ENCODE peak calls at places on chromosomes 7 and 10, in seven cellular contexts. A is stomach; O is psoas muscle; L is CD4-positive, alpha-beta T cell; D is mesothelial cell of epicardium; R is fibroblast of villous mesenchyme; F is MM.1S. W is an unnamed sample.

GRCh38 chr10:72886596-72887522 is 6.7 kb upstream of the OIT3 start:
- DNase-seq in R (no peak), O (no peak), F (no peak), A (no peak), D (no peak), L (no peak), W (no peak)

GRCh38 chr10:18737841-18738240 is 78.6 kb downstream of the ARL5B start:
- DNase-seq in D (no peak), A (no peak), O (peak), R (peak), F (no peak), L (no peak), W (no peak)

GRCh38 chr10:3781458-3782098 is 3.4 kb downstream of the KLF6 start:
- DNase-seq in O (peak), R (peak), D (no peak), F (no peak), L (peak), A (peak), W (no peak)

GRCh38 chr7:150941983-150942590 is 36.0 kb downstream of the KCNH2 start:
- DNase-seq in R (no peak), L (peak), O (peak), A (no peak), F (peak), D (no peak), W (peak)

GRCh38 chr7:98202367-98203195 is 8.7 kb upstream of the BHLHA15 start:
- DNase-seq in D (no peak), R (no peak), F (peak), L (peak), A (no peak), O (no peak), W (no peak)

GRCh38 chr7:160958-161725 is 31.2 kb upstream of the FAM20C start:
- DNase-seq in O (peak), L (no peak), A (no peak), R (no peak), F (no peak), D (no peak), W (no peak)

GRCh38 chr10:21700474-21700873 is 166.4 kb downstream of the MLLT10 start:
- DNase-seq in A (no peak), F (no peak), O (no peak), R (no peak), L (no peak), D (no peak), W (no peak)

GRCh38 chr10:130929422-130930325 is 381.8 kb downstream of the TCERG1L start:
- DNase-seq in O (no peak), F (no peak), L (no peak), A (no peak), D (no peak), R (no peak), W (no peak)

GRCh38 chr7:94374231-94374630 is 20.5 kb upstream of the COL1A2 start:
- DNase-seq in A (peak), F (no peak), L (no peak), D (no peak), R (peak), O (peak), W (no peak)

GRCh38 chr10:36281871-36282331 is 639.8 kb upstream of the FZD8 start:
- DNase-seq in F (no peak), L (no peak), A (no peak), D (no peak), O (no peak), R (peak), W (no peak)

GRCh38 chr10:27741173-27742091 is 4.2 kb downstream of the MKX start:
- DNase-seq in O (peak), L (no peak), F (no peak), D (no peak), A (no peak), R (no peak), W (no peak)

GRCh38 chr10:71080381-71081228 is 131.8 kb upstream of the UNC5B start:
- DNase-seq in R (no peak), F (no peak), A (peak), L (no peak), O (no peak), D (no peak), W (peak)

GRCh38 chr10:18665815-18666558 is 6.8 kb downstream of the ARL5B start:
- DNase-seq in F (no peak), D (no peak), R (no peak), L (no peak), O (no peak), A (no peak), W (no peak)

GRCh38 chr10:72784551-72785421 is 92.8 kb downstream of the MCU start:
- DNase-seq in L (no peak), A (no peak), F (no peak), O (peak), R (peak), D (peak), W (no peak)

GRCh38 chr7:69429817-69430501 is 168.3 kb upstream of the AUTS2 start:
- DNase-seq in A (no peak), D (peak), L (no peak), F (no peak), O (peak), R (no peak), W (no peak)

GRCh38 chr10:104614245-104614831 is 26.8 kb upstream of the SORCS3 start:
- DNase-seq in F (peak), R (no peak), A (no peak), D (no peak), L (peak), O (no peak), W (no peak)

GRCh38 chr7:38186593-38187314 is 8.7 kb downstream of the STARD3NL start:
- DNase-seq in O (no peak), L (no peak), R (peak), F (no peak), A (no peak), D (no peak), W (no peak)

GRCh38 chr10:11320809-11321520 is 290.5 kb downstream of the USP6NL start:
- DNase-seq in O (no peak), L (no peak), F (no peak), R (no peak), A (no peak), D (no peak), W (no peak)
- TF ChIP-seq CTCF in O (no peak), L (no peak), F (no peak), R (no peak), A (no peak), D (no peak), W (no peak)

GRCh38 chr7:51949726-51950644 is 633.4 kb upstream of the COBL start:
- DNase-seq in O (no peak), R (no peak), D (no peak), F (no peak), A (no peak), L (no peak), W (no peak)
- TF ChIP-seq CTCF in O (no peak), R (no peak), D (no peak), F (no peak), A (no peak), L (no peak), W (peak)

DNA sequence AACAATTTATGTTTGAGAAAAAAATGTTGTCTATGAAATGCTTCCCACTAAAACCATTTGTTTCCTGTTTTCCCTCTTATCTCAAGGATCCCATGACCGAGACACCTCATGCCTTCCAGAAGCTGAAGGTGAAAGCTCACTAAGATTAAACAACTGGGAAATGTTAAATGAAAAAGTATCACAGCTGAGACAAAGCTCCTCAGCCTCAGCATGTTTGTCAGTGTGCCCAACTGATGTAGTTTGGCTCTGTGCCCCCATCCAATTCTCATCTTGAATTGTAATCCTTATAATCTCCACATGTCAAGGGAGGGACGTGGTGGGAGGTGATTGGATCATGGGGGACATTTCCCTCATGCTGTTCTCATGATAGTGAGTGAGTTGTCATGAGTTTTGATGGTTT is 327.3 kb downstream of the HTR7 start:
- DNase-seq in L (no peak), R (peak), O (no peak), D (no peak), A (no peak), F (no peak), W (no peak)
- TF ChIP-seq CTCF in L (no peak), R (no peak), O (no peak), D (no peak), A (no peak), F (no peak), W (no peak)

GRCh38 chr10:24724381-24725228 is 918 bp upstream of the ARHGAP21 start:
- DNase-seq in F (peak), L (peak), D (peak), A (peak), R (peak), O (peak), W (peak)
- TF ChIP-seq CTCF in F (no peak), L (peak), D (no peak), A (no peak), R (no peak), O (no peak), W (no peak)

GRCh38 chr10:49025347-49025983 is 85.8 kb upstream of the LRRC18 start:
- DNase-seq in D (no peak), A (no peak), R (no peak), O (no peak), L (no peak), F (no peak), W (no peak)

GRCh38 chr10:49024484-49024883 is 84.8 kb upstream of the LRRC18 start:
- DNase-seq in A (no peak), O (no peak), L (no peak), R (no peak), F (no peak), D (no peak), W (no peak)

GRCh38 chr10:49028639-49029038 is 86.7 kb downstream of the VSTM4 start:
- DNase-seq in R (peak), F (no peak), L (no peak), A (no peak), O (no peak), D (no peak), W (no peak)

GRCh38 chr10:49023071-49023470 is 83.4 kb upstream of the LRRC18 start:
- DNase-seq in L (no peak), R (no peak), A (no peak), D (no peak), O (no peak), F (no peak), W (no peak)

DNA sequence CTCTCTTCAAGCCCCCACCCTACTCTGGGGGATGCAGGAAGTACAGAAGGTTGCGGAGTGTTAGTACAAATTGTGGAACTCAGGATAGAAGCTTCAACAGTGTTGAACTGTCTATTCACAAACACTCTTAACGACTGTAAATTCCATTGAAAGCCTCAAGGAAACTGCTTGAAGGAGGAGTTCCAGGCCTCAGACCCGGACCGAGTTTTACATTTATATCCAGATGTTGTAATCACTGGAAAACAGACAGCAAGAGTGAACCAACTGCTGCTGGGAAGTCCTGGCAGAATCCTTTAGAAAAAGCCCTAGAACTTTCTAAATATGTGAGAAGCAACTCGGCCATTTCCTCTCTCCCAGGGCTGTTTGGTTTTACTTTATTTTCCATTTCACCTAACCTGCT is 84.1 kb upstream of the LRRC18 start:
- DNase-seq in O (no peak), F (no peak), A (no peak), D (no peak), R (peak), L (no peak), W (no peak)
- TF ChIP-seq CTCF in O (no peak), F (no peak), A (no peak), D (no peak), R (no peak), L (no peak), W (no peak)

GRCh38 chr7:6027806-6028365 is 3.3 kb upstream of the ANKRD61 start:
- DNase-seq in A (no peak), F (no peak), D (no peak), L (no peak), R (no peak), O (no peak), W (no peak)

GRCh38 chr7:6023974-6024435 is 7.2 kb upstream of the ANKRD61 start:
- DNase-seq in D (no peak), O (no peak), R (no peak), L (no peak), A (no peak), F (no peak), W (no peak)

GRCh38 chr7:6028563-6028962 is 2.6 kb upstream of the ANKRD61 start:
- DNase-seq in O (no peak), L (no peak), A (no peak), D (no peak), R (no peak), F (no peak), W (no peak)

GRCh38 chr7:6026917-6027316 is 4.3 kb upstream of the ANKRD61 start:
- DNase-seq in O (no peak), F (no peak), R (no peak), A (no peak), L (no peak), D (no peak), W (no peak)

GRCh38 chr7:6026011-6026819 is 5.0 kb upstream of the ANKRD61 start:
- DNase-seq in R (peak), D (no peak), A (peak), F (peak), L (peak), O (peak), W (no peak)
- TF ChIP-seq CTCF in R (peak), D (no peak), A (no peak), F (peak), L (peak), O (no peak), W (peak)

DNA sequence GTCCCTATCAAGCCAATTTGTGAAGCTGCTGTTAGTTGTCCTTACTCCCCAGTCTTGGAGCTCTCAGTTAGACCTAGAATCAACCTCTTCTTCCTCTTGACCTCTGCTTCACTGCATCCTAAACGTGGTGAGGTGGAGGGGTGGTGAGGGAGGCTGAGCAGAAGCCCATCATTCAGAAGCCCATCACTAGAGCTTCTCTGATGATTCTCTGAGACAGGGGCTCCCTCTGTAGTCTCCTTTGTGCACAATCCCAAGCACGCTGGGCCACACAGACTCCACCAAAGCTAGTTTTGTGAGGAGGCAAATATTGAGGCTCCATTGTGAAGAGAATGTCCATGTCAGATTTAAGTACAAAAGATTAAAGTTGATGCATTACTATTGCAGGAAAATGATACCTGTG is 163.8 kb upstream of the PRSS1 start:
- DNase-seq in F (no peak), O (no peak), L (no peak), D (no peak), R (no peak), A (no peak), W (no peak)
- TF ChIP-seq CTCF in F (no peak), O (no peak), L (no peak), D (no peak), R (peak), A (no peak), W (no peak)

GRCh38 chr10:114301177-114301576 is 62.1 kb downstream of the VWA2 start:
- DNase-seq in O (no peak), F (no peak), R (no peak), A (no peak), D (no peak), L (no peak), W (no peak)
- TF ChIP-seq CTCF in O (no peak), F (peak), R (no peak), A (no peak), D (no peak), L (no peak), W (no peak)

GRCh38 chr7:79502151-79502550 is 48.7 kb upstream of the MAGI2 start:
- DNase-seq in D (no peak), L (no peak), R (no peak), F (no peak), A (no peak), O (no peak), W (no peak)
- TF ChIP-seq CTCF in D (no peak), L (no peak), R (peak), F (peak), A (no peak), O (no peak), W (peak)

GRCh38 chr10:131943021-131943814 is 38.5 kb downstream of the BNIP3 start:
- DNase-seq in D (no peak), L (peak), A (peak), O (no peak), R (peak), F (no peak), W (peak)
- TF ChIP-seq CTCF in D (no peak), L (peak), A (no peak), O (peak), R (peak), F (no peak), W (peak)

W was measured in type B pancreatic cell.